ENCODE peak calls at places on chromosomes 16 and 17, in seven cellular contexts. M, A, W, Z, L, O and F are unnamed samples.
A peak's percentile ranks its signal among the peaks of the same experiment; 100 is the strongest.

GRCh38 chr16:80433617-80434016 is 107.2 kb upstream of the DYNLRB2 start:
- DNase-seq in L (no peak), O (no peak), A (no peak), M (no peak), W (no peak), Z (no peak), F (no peak)

GRCh38 chr16:64809876-64810629 is 311.8 kb downstream of the CDH11 start:
- DNase-seq in M (no peak), Z (no peak), L (no peak), W (no peak), A (no peak), O (no peak), F (no peak)

GRCh38 chr16:759110-759910 is 1.2 kb upstream of the MSLN start:
- DNase-seq in A (no peak), W (no peak), O (peak; percentile 59), L (no peak), M (no peak), Z (no peak), F (no peak)

GRCh38 chr16:425082-425718 is at the start of gene RAB11FIP3:
- DNase-seq in O (peak; percentile 80), W (peak; percentile 81), Z (peak; percentile 66), L (peak; percentile 77), A (peak; percentile 88), M (peak; percentile 73), F (peak; percentile 31)

GRCh38 chr16:75027520-75028300 is 28.9 kb downstream of the ZNRF1 start:
- DNase-seq in M (no peak), W (no peak), A (no peak), Z (no peak), O (no peak), L (peak; percentile 31), F (no peak)

GRCh38 chr16:28873543-28874201 is 4.6 kb upstream of the ATP2A1 start:
- DNase-seq in L (no peak), O (no peak), M (no peak), A (peak; percentile 59), Z (no peak), W (peak; percentile 7), F (no peak)

GRCh38 chr16:85689950-85690320 is 1.2 kb upstream of the GINS2 start:
- DNase-seq in Z (no peak), O (no peak), W (no peak), A (no peak), L (no peak), M (no peak), F (no peak)

GRCh38 chr17:36602924-36603384 is 1.6 kb downstream of the MRM1 start:
- DNase-seq in W (peak; percentile 63), M (peak; percentile 36), L (peak; percentile 69), O (peak; percentile 50), Z (peak; percentile 73), A (peak; percentile 88), F (no peak)

GRCh38 chr17:10156579-10157488 is 41.6 kb downstream of the GAS7 start:
- DNase-seq in A (no peak), W (no peak), Z (no peak), O (peak; percentile 30), L (no peak), M (no peak), F (no peak)

GRCh38 chr16:53944026-53944425 is 240.1 kb downstream of the FTO start:
- DNase-seq in L (peak; percentile 7), M (peak; percentile 3), O (no peak), W (no peak), Z (no peak), A (no peak), F (no peak)

GRCh38 chr16:49491111-49491670 is 117.6 kb downstream of the C16orf78 start:
- DNase-seq in A (no peak), O (no peak), Z (no peak), M (peak; percentile 2), L (no peak), W (no peak), F (no peak)

GRCh38 chr17:66185842-66186241 is 6.1 kb downstream of the CEP112 start:
- DNase-seq in M (no peak), O (no peak), W (no peak), Z (no peak), L (no peak), A (no peak), F (no peak)

GRCh38 chr17:49602783-49603182 is 27.1 kb downstream of the NXPH3 start:
- DNase-seq in A (no peak), Z (no peak), O (no peak), L (no peak), M (no peak), W (no peak), F (no peak)

GRCh38 chr16:11231367-11231970 is 24.5 kb downstream of the SOCS1 start:
- DNase-seq in W (no peak), M (no peak), O (no peak), Z (no peak), L (no peak), A (no peak), F (no peak)
- TF ChIP-seq CTCF in W (no peak), M (no peak), O (no peak), Z (no peak), L (no peak), A (no peak), F (no peak)

GRCh38 chr17:74457820-74458166 is 8.6 kb upstream of the CD300A start:
- DNase-seq in O (no peak), A (no peak), M (no peak), W (no peak), Z (no peak), L (no peak), F (no peak)
- TF ChIP-seq CTCF in O (no peak), A (no peak), M (no peak), W (no peak), Z (no peak), L (no peak), F (no peak)

DNA sequence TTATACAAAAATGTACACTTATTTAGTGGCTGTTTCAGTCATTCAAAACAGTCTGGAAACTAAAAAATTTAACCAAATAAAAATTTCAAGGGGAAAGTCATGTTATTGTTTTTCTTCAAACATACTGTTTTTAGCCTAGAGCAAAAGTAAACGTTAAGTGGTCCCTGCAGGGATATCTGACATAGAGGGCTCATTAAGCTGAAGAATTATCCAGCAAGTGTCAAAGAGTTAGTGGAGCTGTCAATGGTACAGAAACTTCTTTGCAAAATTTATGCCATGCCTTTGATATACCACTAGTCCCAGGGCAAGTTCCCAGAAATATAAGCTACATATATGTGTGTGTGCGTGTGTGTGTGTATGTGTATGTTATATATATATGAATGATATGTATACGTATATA is 894.2 kb downstream of the KCNJ2 start:
- DNase-seq in A (no peak), L (no peak), W (no peak), Z (no peak), O (no peak), M (no peak), F (no peak)
- TF ChIP-seq CTCF in A (no peak), L (no peak), W (no peak), Z (no peak), O (no peak), M (no peak), F (no peak)

GRCh38 chr16:68384293-68385255 is 63.7 kb downstream of the SMPD3 start:
- DNase-seq in O (no peak), L (no peak), W (no peak), M (no peak), A (no peak), Z (no peak), F (no peak)
- TF ChIP-seq CTCF in O (no peak), L (no peak), W (no peak), M (no peak), A (no peak), Z (no peak), F (no peak)

GRCh38 chr17:75268931-75269330 is 2.1 kb downstream of the MIF4GD start:
- DNase-seq in L (no peak), M (no peak), Z (no peak), A (no peak), W (no peak), O (no peak), F (no peak)

GRCh38 chr17:75270966-75271232 is at the start of gene MIF4GD:
- DNase-seq in A (no peak), L (peak; percentile 54), Z (no peak), O (no peak), W (no peak), M (peak; percentile 66), F (no peak)

GRCh38 chr17:75271233-75271954 is 363 bp upstream of the MIF4GD start:
- DNase-seq in M (peak; percentile 25), W (peak; percentile 66), O (peak; percentile 87), A (peak; percentile 92), L (no peak), Z (peak; percentile 43), F (no peak)

GRCh38 chr17:75271955-75272847 is 1.2 kb upstream of the MIF4GD start:
- DNase-seq in M (peak; percentile 62), Z (no peak), A (no peak), O (no peak), W (no peak), L (peak; percentile 65), F (no peak)

DNA sequence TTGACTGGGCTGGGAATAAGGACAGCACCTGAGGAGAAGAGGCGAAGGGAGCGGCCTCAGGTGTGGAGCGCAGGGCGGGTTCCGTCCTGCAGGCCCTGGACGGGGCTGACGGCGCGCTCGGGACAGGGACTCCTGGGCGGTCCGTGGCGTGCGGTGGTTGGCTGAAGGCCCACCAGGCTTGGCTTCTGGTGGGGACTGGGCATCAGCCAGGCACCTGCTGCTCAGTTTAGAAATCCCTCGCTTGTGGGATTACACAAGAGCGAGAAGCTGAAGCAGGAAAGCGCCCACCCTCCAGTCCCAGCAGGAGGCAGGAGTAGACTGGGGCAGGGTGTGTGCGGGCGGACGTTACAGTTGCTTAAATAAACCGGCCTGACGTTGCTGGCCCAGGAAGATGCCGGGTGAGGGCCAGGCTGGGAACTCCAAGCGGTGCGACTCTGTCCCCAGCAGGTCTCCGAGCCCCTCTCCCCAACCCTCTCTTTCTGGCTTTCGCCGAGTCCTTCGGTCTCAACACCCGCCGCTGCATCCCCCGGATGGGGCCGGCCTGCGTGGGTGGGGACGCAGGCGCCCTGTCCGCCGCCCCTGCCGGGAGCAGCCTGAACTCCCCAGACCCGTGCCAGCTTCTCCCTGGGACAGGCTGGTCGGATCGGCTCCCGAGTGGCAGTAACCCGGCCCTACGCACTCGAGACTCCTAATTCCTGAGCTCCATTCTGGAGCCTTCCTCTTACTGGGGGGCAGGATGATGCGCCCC is 639 bp downstream of the MIF4GD start:
- DNase-seq in W (peak; percentile 86), Z (peak; percentile 70), A (peak; percentile 74), M (peak; percentile 66), O (peak; percentile 66), L (peak; percentile 76), F (no peak)
- TF ChIP-seq CTCF in W (peak; percentile 64), Z (peak; percentile 47), A (peak; percentile 19), M (peak; percentile 51), O (no peak), L (peak; percentile 63), F (peak; percentile 62)